ENCODE peak calls at places on chromosomes 2 and 18, in ten cellular contexts. One of them, this sample, is unnamed.

GRCh38 chr2:100744589-100744988 is 75.3 kb upstream of the NPAS2 start:
- DNase-seq in GM23248: peak
- DNase-seq in IMR-90: peak
- DNase-seq in mammary epithelial cell: peak
- DNase-seq in fibroblast of lung: peak
- DNase-seq in H9: no peak
- DNase-seq in neural progenitor cell: no peak
- DNase-seq in GM12878: no peak
- DNase-seq in H1: no peak
- DNase-seq in PC-3: peak
- DNase-seq in this sample: peak

GRCh38 chr2:187250137-187250536 is 197.9 kb downstream of the CALCRL start:
- DNase-seq in GM23248: no peak
- DNase-seq in IMR-90: no peak
- DNase-seq in mammary epithelial cell: no peak
- DNase-seq in fibroblast of lung: no peak
- DNase-seq in H9: no peak
- DNase-seq in neural progenitor cell: no peak
- DNase-seq in GM12878: no peak
- DNase-seq in H1: no peak
- DNase-seq in PC-3: no peak
- DNase-seq in this sample: no peak

GRCh38 chr18:1014951-1015627 is 110.4 kb downstream of the ADCYAP1 start:
- DNase-seq in GM23248: peak
- DNase-seq in IMR-90: no peak
- DNase-seq in mammary epithelial cell: no peak
- DNase-seq in fibroblast of lung: no peak
- DNase-seq in H9: peak
- DNase-seq in neural progenitor cell: peak
- DNase-seq in GM12878: no peak
- DNase-seq in H1: no peak
- DNase-seq in PC-3: no peak
- DNase-seq in this sample: peak

GRCh38 chr2:159053186-159054031 is 85.0 kb downstream of the TANC1 start:
- DNase-seq in GM23248: peak
- DNase-seq in IMR-90: peak
- DNase-seq in mammary epithelial cell: no peak
- DNase-seq in fibroblast of lung: peak
- DNase-seq in H9: no peak
- DNase-seq in neural progenitor cell: no peak
- DNase-seq in GM12878: no peak
- DNase-seq in H1: no peak
- DNase-seq in PC-3: no peak
- DNase-seq in this sample: peak

GRCh38 chr2:192741889-192742288 is 547.2 kb upstream of the TMEFF2 start:
- DNase-seq in GM23248: no peak
- DNase-seq in IMR-90: no peak
- DNase-seq in mammary epithelial cell: no peak
- DNase-seq in fibroblast of lung: no peak
- DNase-seq in H9: no peak
- DNase-seq in neural progenitor cell: peak
- DNase-seq in GM12878: no peak
- DNase-seq in H1: no peak
- DNase-seq in PC-3: peak
- DNase-seq in this sample: no peak

GRCh38 chr2:109458512-109458911 is 155.3 kb downstream of the SEPTIN10 start:
- DNase-seq in GM23248: no peak
- DNase-seq in IMR-90: no peak
- DNase-seq in mammary epithelial cell: no peak
- DNase-seq in fibroblast of lung: no peak
- DNase-seq in H9: no peak
- DNase-seq in neural progenitor cell: no peak
- DNase-seq in GM12878: no peak
- DNase-seq in H1: no peak
- DNase-seq in PC-3: no peak
- DNase-seq in this sample: no peak

GRCh38 chr2:218832520-218832919 is 917 bp upstream of the PRKAG3 start:
- DNase-seq in GM23248: peak
- DNase-seq in IMR-90: no peak
- DNase-seq in mammary epithelial cell: no peak
- DNase-seq in fibroblast of lung: no peak
- DNase-seq in H9: no peak
- DNase-seq in neural progenitor cell: no peak
- DNase-seq in GM12878: no peak
- DNase-seq in H1: no peak
- DNase-seq in PC-3: peak
- DNase-seq in this sample: no peak

GRCh38 chr2:61144697-61145268 is 17.2 kb upstream of the C2orf74 start:
- DNase-seq in GM23248: peak
- DNase-seq in IMR-90: peak
- DNase-seq in mammary epithelial cell: peak
- DNase-seq in fibroblast of lung: peak
- DNase-seq in H9: peak
- DNase-seq in neural progenitor cell: peak
- DNase-seq in GM12878: peak
- DNase-seq in H1: peak
- DNase-seq in PC-3: peak
- DNase-seq in this sample: peak

GRCh38 chr2:221552282-221552681 is 19.8 kb downstream of the EPHA4 start:
- DNase-seq in GM23248: no peak
- DNase-seq in IMR-90: no peak
- DNase-seq in mammary epithelial cell: no peak
- DNase-seq in fibroblast of lung: no peak
- DNase-seq in H9: no peak
- DNase-seq in neural progenitor cell: no peak
- DNase-seq in GM12878: no peak
- DNase-seq in H1: no peak
- DNase-seq in PC-3: no peak
- DNase-seq in this sample: no peak

GRCh38 chr2:120860579-120860922 is 124.9 kb downstream of the GLI2 start:
- DNase-seq in GM23248: no peak
- DNase-seq in IMR-90: no peak
- DNase-seq in mammary epithelial cell: no peak
- DNase-seq in fibroblast of lung: no peak
- DNase-seq in H9: no peak
- DNase-seq in neural progenitor cell: no peak
- DNase-seq in GM12878: no peak
- DNase-seq in H1: no peak
- DNase-seq in PC-3: no peak
- DNase-seq in this sample: no peak

GRCh38 chr2:98458207-98458606 is 13.5 kb downstream of the INPP4A start:
- DNase-seq in GM23248: peak
- DNase-seq in IMR-90: peak
- DNase-seq in mammary epithelial cell: peak
- DNase-seq in fibroblast of lung: no peak
- DNase-seq in H9: no peak
- DNase-seq in neural progenitor cell: no peak
- DNase-seq in GM12878: no peak
- DNase-seq in H1: no peak
- DNase-seq in PC-3: no peak
- DNase-seq in this sample: no peak

GRCh38 chr2:176364578-176364977 is 95.3 kb downstream of the MTX2 start:
- DNase-seq in GM23248: no peak
- DNase-seq in IMR-90: no peak
- DNase-seq in mammary epithelial cell: no peak
- DNase-seq in fibroblast of lung: no peak
- DNase-seq in H9: no peak
- DNase-seq in neural progenitor cell: no peak
- DNase-seq in GM12878: no peak
- DNase-seq in H1: no peak
- DNase-seq in PC-3: no peak
- DNase-seq in this sample: no peak

GRCh38 chr2:17171446-17172049 is 346.7 kb downstream of the RAD51AP2 start:
- DNase-seq in GM23248: peak
- DNase-seq in IMR-90: peak
- DNase-seq in mammary epithelial cell: peak
- DNase-seq in fibroblast of lung: peak
- DNase-seq in H9: peak
- DNase-seq in neural progenitor cell: peak
- DNase-seq in GM12878: no peak
- DNase-seq in H1: peak
- DNase-seq in PC-3: peak
- DNase-seq in this sample: peak

GRCh38 chr2:46555646-46556205 is 76.4 kb downstream of the TMEM247 start:
- DNase-seq in GM23248: no peak
- DNase-seq in IMR-90: no peak
- DNase-seq in mammary epithelial cell: peak
- DNase-seq in fibroblast of lung: no peak
- DNase-seq in H9: no peak
- DNase-seq in neural progenitor cell: no peak
- DNase-seq in GM12878: no peak
- DNase-seq in H1: no peak
- DNase-seq in PC-3: no peak
- DNase-seq in this sample: no peak

GRCh38 chr18:5237083-5237722 is 40.1 kb upstream of the AKAIN1 start:
- DNase-seq in GM23248: peak
- DNase-seq in IMR-90: peak
- DNase-seq in mammary epithelial cell: no peak
- DNase-seq in fibroblast of lung: peak
- DNase-seq in H9: no peak
- DNase-seq in neural progenitor cell: no peak
- DNase-seq in GM12878: no peak
- DNase-seq in H1: no peak
- DNase-seq in PC-3: peak
- DNase-seq in this sample: peak

GRCh38 chr18:267380-267687 is 513 bp downstream of the THOC1 start:
- DNase-seq in GM23248: no peak
- DNase-seq in IMR-90: no peak
- DNase-seq in mammary epithelial cell: no peak
- DNase-seq in fibroblast of lung: no peak
- DNase-seq in H9: no peak
- DNase-seq in neural progenitor cell: no peak
- DNase-seq in GM12878: no peak
- DNase-seq in H1: no peak
- DNase-seq in PC-3: no peak
- DNase-seq in this sample: peak

GRCh38 chr2:108171652-108172051 is 68.1 kb upstream of the SULT1C3 start:
- DNase-seq in GM23248: peak
- DNase-seq in IMR-90: no peak
- DNase-seq in mammary epithelial cell: peak
- DNase-seq in fibroblast of lung: no peak
- DNase-seq in H9: no peak
- DNase-seq in neural progenitor cell: no peak
- DNase-seq in GM12878: no peak
- DNase-seq in H1: no peak
- DNase-seq in PC-3: no peak
- DNase-seq in this sample: no peak

GRCh38 chr18:77560334-77560970 is 310.8 kb downstream of the GALR1 start:
- DNase-seq in GM23248: peak
- DNase-seq in IMR-90: no peak
- DNase-seq in mammary epithelial cell: no peak
- DNase-seq in fibroblast of lung: no peak
- DNase-seq in H9: no peak
- DNase-seq in neural progenitor cell: no peak
- DNase-seq in GM12878: no peak
- DNase-seq in H1: no peak
- DNase-seq in PC-3: peak
- DNase-seq in this sample: no peak

GRCh38 chr2:85606116-85606455 is 3.6 kb upstream of the TMEM150A start:
- DNase-seq in GM23248: no peak
- DNase-seq in IMR-90: no peak
- DNase-seq in mammary epithelial cell: no peak
- DNase-seq in fibroblast of lung: no peak
- DNase-seq in H9: no peak
- DNase-seq in neural progenitor cell: no peak
- DNase-seq in GM12878: no peak
- DNase-seq in H1: no peak
- DNase-seq in PC-3: no peak
- DNase-seq in this sample: no peak
- H3K9ac ChIP-seq in GM23248: peak
- H3K9ac ChIP-seq in IMR-90: peak
- H3K9ac ChIP-seq in mammary epithelial cell: no peak
- H3K9ac ChIP-seq in fibroblast of lung: peak
- H3K9ac ChIP-seq in H9: no peak
- H3K9ac ChIP-seq in neural progenitor cell: no peak
- H3K9ac ChIP-seq in GM12878: no peak
- H3K9ac ChIP-seq in H1: no peak
- H3K9ac ChIP-seq in PC-3: no peak
- H3K9ac ChIP-seq in this sample: peak

GRCh38 chr2:37181726-37182684 is 6.5 kb downstream of the SULT6B1 start:
- DNase-seq in GM23248: peak
- DNase-seq in IMR-90: peak
- DNase-seq in mammary epithelial cell: peak
- DNase-seq in fibroblast of lung: peak
- DNase-seq in H9: no peak
- DNase-seq in neural progenitor cell: no peak
- DNase-seq in GM12878: no peak
- DNase-seq in H1: no peak
- DNase-seq in PC-3: no peak
- DNase-seq in this sample: peak
- H2AFZ ChIP-seq in GM23248: no peak
- H2AFZ ChIP-seq in IMR-90: no peak
- H2AFZ ChIP-seq in mammary epithelial cell: no peak
- H2AFZ ChIP-seq in fibroblast of lung: no peak
- H2AFZ ChIP-seq in H9: no peak
- H2AFZ ChIP-seq in neural progenitor cell: peak
- H2AFZ ChIP-seq in GM12878: no peak
- H2AFZ ChIP-seq in H1: peak
- H2AFZ ChIP-seq in PC-3: no peak
- H2AFZ ChIP-seq in this sample: no peak

DNA sequence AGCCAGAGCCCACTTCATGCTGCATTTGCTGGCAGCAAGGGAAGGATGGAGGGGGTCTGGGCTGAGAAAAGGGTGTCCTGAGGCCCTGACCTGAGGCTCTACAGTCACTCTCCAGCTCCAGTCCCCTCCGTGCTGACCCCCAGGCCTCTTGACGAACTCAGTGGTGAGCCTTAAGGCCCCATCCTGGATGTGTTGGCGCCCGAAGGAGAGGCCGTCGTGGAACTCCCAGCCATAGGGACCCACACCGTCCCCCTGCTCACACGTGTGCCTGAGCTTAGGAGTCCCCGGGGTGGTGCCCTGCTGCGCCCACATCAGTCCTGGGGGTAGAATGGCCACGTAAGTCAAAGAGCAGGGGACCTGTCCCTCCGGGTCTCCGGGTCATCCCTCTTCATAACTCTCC is 776 bp downstream of the MOGS start:
- DNase-seq in GM23248: peak
- DNase-seq in IMR-90: no peak
- DNase-seq in mammary epithelial cell: no peak
- DNase-seq in fibroblast of lung: no peak
- DNase-seq in H9: no peak
- DNase-seq in neural progenitor cell: peak
- DNase-seq in GM12878: no peak
- DNase-seq in H1: no peak
- DNase-seq in PC-3: no peak
- DNase-seq in this sample: no peak
- H3K9ac ChIP-seq in GM23248: peak
- H3K9ac ChIP-seq in IMR-90: peak
- H3K9ac ChIP-seq in mammary epithelial cell: peak
- H3K9ac ChIP-seq in fibroblast of lung: peak
- H3K9ac ChIP-seq in H9: peak
- H3K9ac ChIP-seq in neural progenitor cell: peak
- H3K9ac ChIP-seq in GM12878: peak
- H3K9ac ChIP-seq in H1: peak
- H3K9ac ChIP-seq in PC-3: peak
- H3K9ac ChIP-seq in this sample: peak

DNA sequence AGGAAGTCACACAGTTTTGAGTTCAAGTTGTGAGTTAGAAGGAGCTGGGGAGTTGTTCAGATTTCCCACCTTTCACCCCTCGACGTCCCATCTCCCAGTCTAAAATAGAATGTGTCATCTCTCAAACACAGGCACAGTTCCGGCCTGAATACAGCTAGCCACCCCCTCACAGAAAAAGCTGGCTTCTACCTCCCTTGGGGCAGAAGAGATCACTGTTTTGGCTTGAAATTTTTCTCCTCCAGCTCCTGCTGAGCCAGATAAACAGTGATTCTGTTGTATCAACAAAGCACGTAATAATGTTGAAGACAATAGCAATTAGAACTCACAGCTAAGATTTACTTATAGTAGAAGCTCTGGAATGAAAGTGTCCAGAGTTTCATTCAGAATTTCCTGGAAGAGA is 74.7 kb downstream of the KIAA2012 start:
- DNase-seq in GM23248: peak
- DNase-seq in IMR-90: peak
- DNase-seq in mammary epithelial cell: no peak
- DNase-seq in fibroblast of lung: no peak
- DNase-seq in H9: no peak
- DNase-seq in neural progenitor cell: no peak
- DNase-seq in GM12878: no peak
- DNase-seq in H1: no peak
- DNase-seq in PC-3: no peak
- DNase-seq in this sample: peak
- H2AFZ ChIP-seq in GM23248: peak
- H2AFZ ChIP-seq in IMR-90: peak
- H2AFZ ChIP-seq in mammary epithelial cell: peak
- H2AFZ ChIP-seq in fibroblast of lung: no peak
- H2AFZ ChIP-seq in H9: no peak
- H2AFZ ChIP-seq in neural progenitor cell: no peak
- H2AFZ ChIP-seq in GM12878: no peak
- H2AFZ ChIP-seq in H1: no peak
- H2AFZ ChIP-seq in PC-3: peak
- H2AFZ ChIP-seq in this sample: peak